ENCODE peak calls at places on chromosomes 1 and 21, in ten cellular contexts. T is GM03348, X is coronary artery, C is nucleus accumbens, M is stromal cell of bone marrow, U is PC-3, J is ecto neural progenitor cell, P is mesendoderm, K is lower leg skin, N is fibroblast of pulmonary artery. B is an unnamed sample.
A peak's percentile ranks its signal among the peaks of the same experiment; 100 is the strongest.

GRCh38 chr21:29938968-29939858 is 583 bp downstream of the GRIK1 start:
- DNase-seq in P (peak; percentile 30), K (peak; percentile 80), C (no peak), U (no peak), N (no peak), M (no peak), J (peak; percentile 65), T (peak; percentile 12), X (no peak), B (peak; percentile 9)

GRCh38 chr1:47431534-47431933 is 6.3 kb upstream of the FOXD2 start:
- DNase-seq in M (peak; percentile 51), X (no peak), N (peak; percentile 84), K (no peak), T (peak; percentile 79), J (no peak), P (peak; percentile 93), C (no peak), U (no peak), B (peak; percentile 66)

GRCh38 chr1:223141021-223141420 is 2.0 kb downstream of the TLR5 start:
- DNase-seq in J (no peak), M (no peak), X (no peak), N (no peak), P (no peak), C (no peak), U (peak; percentile 48), K (peak; percentile 83), T (peak; percentile 28), B (no peak)

GRCh38 chr1:205947024-205947423 is 3.8 kb upstream of the SLC26A9 start:
- DNase-seq in K (no peak), N (no peak), P (no peak), C (no peak), X (no peak), M (no peak), U (peak; percentile 65), J (no peak), T (no peak), B (no peak)

GRCh38 chr1:6385673-6386191 is 7.8 kb downstream of the ACOT7 start:
- DNase-seq in T (peak; percentile 63), C (peak; percentile 37), U (peak; percentile 98), X (no peak), N (peak; percentile 92), J (peak; percentile 86), K (no peak), P (peak; percentile 96), M (peak; percentile 49), B (peak; percentile 85)

GRCh38 chr1:223628233-223628632 is 37.3 kb downstream of the CAPN8 start:
- DNase-seq in T (peak; percentile 70), K (no peak), C (no peak), X (no peak), U (peak; percentile 37), P (peak; percentile 79), M (no peak), J (peak; percentile 78), N (peak; percentile 27), B (peak; percentile 7)

GRCh38 chr1:12640237-12640957 is 3.5 kb upstream of the AADACL4 start:
- DNase-seq in K (no peak), P (peak; percentile 58), M (no peak), J (no peak), N (no peak), T (no peak), C (no peak), U (no peak), X (no peak), B (peak; percentile 24)

GRCh38 chr21:45535341-45536081 is 6.7 kb downstream of the SLC19A1 start:
- DNase-seq in N (no peak), C (no peak), J (peak; percentile 43), T (no peak), X (no peak), U (no peak), M (no peak), P (no peak), K (peak; percentile 81), B (no peak)

GRCh38 chr1:40783001-40783905 is at the start of gene KCNQ4:
- DNase-seq in X (no peak), C (peak; percentile 14), N (no peak), P (peak; percentile 51), M (no peak), U (peak; percentile 46), T (peak; percentile 61), J (peak; percentile 85), K (no peak), B (no peak)

GRCh38 chr1:91578320-91579109 is 77.9 kb downstream of the CDC7 start:
- DNase-seq in P (no peak), J (no peak), U (peak; percentile 35), X (no peak), M (no peak), T (no peak), K (no peak), C (no peak), N (no peak), B (no peak)

B was measured in astrocyte of the spinal cord.